ENCODE peak calls at places on chromosomes 6 and 20, in six cellular contexts. F, H, A, L, W and V are unnamed samples.

GRCh38 chr20:32052090-32052791 is at the start of gene HCK:
- DNase-seq in F (no peak), H (no peak), A (no peak), L (no peak), W (no peak), V (no peak)

GRCh38 chr6:16974729-16975359 is 127.0 kb upstream of the STMND1 start:
- DNase-seq in F (no peak), H (no peak), A (no peak), L (no peak), W (no peak), V (no peak)

GRCh38 chr20:44309763-44310663 is 989 bp downstream of the FITM2 start:
- DNase-seq in F (peak), H (no peak), A (no peak), L (no peak), W (peak), V (no peak)

GRCh38 chr6:15855311-15855710 is 192.5 kb upstream of the DTNBP1 start:
- DNase-seq in F (no peak), H (no peak), A (no peak), L (no peak), W (no peak), V (no peak)

GRCh38 chr6:31901415-31901952 is 402 bp downstream of the ZBTB12 start:
- DNase-seq in F (peak), H (peak), A (no peak), L (no peak), W (peak), V (peak)

GRCh38 chr6:7705483-7705882 is 20.4 kb upstream of the BMP6 start:
- DNase-seq in F (no peak), H (no peak), A (no peak), L (no peak), W (no peak), V (no peak)

GRCh38 chr20:62702886-62703852 is 5.5 kb upstream of the NTSR1 start:
- DNase-seq in F (no peak), H (peak), A (peak), L (no peak), W (peak), V (peak)

GRCh38 chr6:13953061-13953705 is 28.4 kb downstream of the RNF182 start:
- DNase-seq in F (no peak), H (no peak), A (no peak), L (no peak), W (no peak), V (no peak)

GRCh38 chr6:88304515-88304914 is 138.4 kb upstream of the CNR1 start:
- DNase-seq in F (no peak), H (no peak), A (no peak), L (no peak), W (no peak), V (no peak)

GRCh38 chr6:15522856-15523529 is 139.8 kb downstream of the DTNBP1 start:
- DNase-seq in F (peak), H (no peak), A (no peak), L (no peak), W (no peak), V (no peak)

GRCh38 chr6:130744601-130745382 is 82.4 kb upstream of the SMLR1 start:
- DNase-seq in F (no peak), H (no peak), A (no peak), L (no peak), W (peak), V (no peak)

GRCh38 chr20:4063631-4064030 is 48.3 kb upstream of the RNF24 start:
- DNase-seq in F (no peak), H (no peak), A (no peak), L (no peak), W (peak), V (no peak)

GRCh38 chr6:21049572-21049971 is 515.3 kb downstream of the CDKAL1 start:
- DNase-seq in F (no peak), H (no peak), A (no peak), L (no peak), W (peak), V (no peak)

GRCh38 chr20:14700641-14700965 is 363.2 kb upstream of the FLRT3 start:
- DNase-seq in F (no peak), H (no peak), A (no peak), L (no peak), W (peak), V (no peak)

GRCh38 chr20:9551808-9552550 is 37.6 kb downstream of the LAMP5 start:
- DNase-seq in F (no peak), H (no peak), A (no peak), L (no peak), W (no peak), V (no peak)

GRCh38 chr20:3693376-3693775 is 11.6 kb upstream of the ADAM33 start:
- DNase-seq in F (no peak), H (no peak), A (no peak), L (no peak), W (no peak), V (no peak)

GRCh38 chr6:74268821-74269600 is 573.0 kb downstream of the CD109 start:
- DNase-seq in F (no peak), H (no peak), A (no peak), L (no peak), W (no peak), V (no peak)

GRCh38 chr6:159874475-159874874 is 16.3 kb upstream of the MAS1 start:
- DNase-seq in F (peak), H (no peak), A (peak), L (no peak), W (peak), V (no peak)

GRCh38 chr6:143441680-143442359 is 8.7 kb downstream of the ADAT2 start:
- DNase-seq in F (no peak), H (no peak), A (no peak), L (no peak), W (no peak), V (no peak)

GRCh38 chr6:136347847-136348246 is 58.2 kb upstream of the BCLAF1 start:
- DNase-seq in F (no peak), H (no peak), A (no peak), L (no peak), W (no peak), V (no peak)

GRCh38 chr6:37584654-37585522 is 85.2 kb upstream of the CCDC167 start:
- DNase-seq in F (no peak), H (no peak), A (no peak), L (no peak), W (no peak), V (no peak)

GRCh38 chr20:2626853-2627541 is 25.4 kb upstream of the NOP56 start:
- DNase-seq in F (no peak), H (no peak), A (no peak), L (no peak), W (no peak), V (no peak)

GRCh38 chr20:47724398-47724797 is 60.9 kb downstream of the SULF2 start:
- DNase-seq in F (no peak), H (no peak), A (no peak), L (no peak), W (no peak), V (no peak)

GRCh38 chr6:16136536-16137450 is 7.9 kb downstream of the MYLIP start:
- DNase-seq in F (no peak), H (peak), A (no peak), L (no peak), W (peak), V (peak)

GRCh38 chr6:142822882-142823578 is 121.9 kb downstream of the HIVEP2 start:
- DNase-seq in F (peak), H (no peak), A (peak), L (no peak), W (no peak), V (peak)

GRCh38 chr6:36387440-36388303 is at the start of gene ETV7:
- DNase-seq in F (peak), H (peak), A (no peak), L (no peak), W (peak), V (peak)

GRCh38 chr6:157063176-157063934 is 260.0 kb downstream of the TMEM242 start:
- DNase-seq in F (no peak), H (no peak), A (no peak), L (no peak), W (no peak), V (no peak)

GRCh38 chr20:24462461-24463010 is 6.9 kb upstream of the SYNDIG1 start:
- DNase-seq in F (no peak), H (no peak), A (peak), L (no peak), W (no peak), V (no peak)